ENCODE peak calls at places on chromosomes 4 and X, in ten cellular contexts. S is body of pancreas, H is testis, G is neural progenitor cell, P is pancreas, M is RWPE2, F is transverse colon, W is GM23248, T is cardiac muscle cell, Q is thoracic aorta. V is an unnamed sample.

GRCh38 chr4:107906458-107907100 is 24.8 kb upstream of the CYP2U1 start:
- DNase-seq in M (no peak), H (no peak), W (no peak), G (no peak), S (no peak), Q (no peak), P (no peak), T (no peak), F (no peak), V (no peak)

GRCh38 chr4:143337600-143338287 is 1.1 kb downstream of the GAB1 start:
- DNase-seq in P (peak), F (peak), M (no peak), S (peak), Q (no peak), T (peak), W (peak), G (peak), H (peak), V (peak)

GRCh38 chr4:27055226-27055760 is 194.7 kb downstream of the STIM2 start:
- DNase-seq in W (no peak), G (no peak), Q (no peak), M (no peak), H (no peak), S (no peak), P (no peak), T (no peak), F (no peak), V (no peak)

GRCh38 chr4:155376387-155377268 is at the start of gene MAP9:
- DNase-seq in T (peak), S (peak), Q (peak), H (peak), G (peak), M (peak), F (peak), W (peak), P (peak), V (peak)

GRCh38 chrX:111568356-111568755 is 56.9 kb downstream of the SERTM2 start:
- DNase-seq in H (peak), W (peak), P (no peak), T (peak), F (no peak), Q (no peak), S (peak), G (peak), M (no peak), V (no peak)

GRCh38 chr4:109973529-109973905 is 60.8 kb downstream of the EGF start:
- DNase-seq in G (no peak), S (no peak), P (no peak), M (no peak), H (no peak), F (no peak), T (no peak), W (no peak), Q (no peak), V (no peak)

GRCh38 chr4:10371869-10372471 is 85.3 kb downstream of the ZNF518B start:
- DNase-seq in T (no peak), M (no peak), W (peak), P (no peak), G (peak), S (no peak), H (no peak), F (no peak), Q (no peak), V (no peak)

GRCh38 chr4:53141308-53141707 is 224.6 kb downstream of the SCFD2 start:
- DNase-seq in T (no peak), F (no peak), H (no peak), G (no peak), S (no peak), P (no peak), W (peak), Q (no peak), M (no peak), V (no peak)

GRCh38 chrX:149871940-149872339 is 9.0 kb upstream of the MAGEA8 start:
- DNase-seq in F (peak), H (peak), P (no peak), W (peak), S (no peak), Q (no peak), M (no peak), T (peak), G (peak), V (no peak)

DNA sequence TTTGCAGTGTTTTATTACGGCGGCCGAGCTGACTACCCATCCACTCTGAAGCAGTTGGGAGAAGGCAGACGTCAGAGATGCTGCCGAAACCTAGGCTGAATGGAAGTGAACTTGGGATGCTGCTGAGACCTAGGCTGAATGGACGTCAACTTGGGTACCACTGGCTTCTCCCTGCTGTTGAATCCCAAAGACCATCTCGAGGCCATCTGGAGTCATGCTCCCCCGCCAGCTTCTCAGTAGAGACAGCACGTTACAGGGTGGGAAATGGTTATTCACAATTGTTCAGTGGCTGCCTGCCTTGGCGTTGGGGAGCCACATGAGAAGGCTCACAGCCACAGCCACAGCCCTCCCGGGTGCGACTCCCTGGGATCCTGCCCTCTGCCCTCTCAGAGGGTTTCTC is 40.9 kb downstream of the P2RY8 start:
- DNase-seq in H (no peak), S (no peak), F (no peak), T (no peak), P (no peak), G (no peak), M (no peak), Q (no peak), W (no peak), V (no peak)
- H3K27ac ChIP-seq in H (no peak), S (no peak), F (no peak), T (no peak), P (no peak), G (no peak), M (no peak), Q (no peak), W (no peak), V (no peak)

DNA sequence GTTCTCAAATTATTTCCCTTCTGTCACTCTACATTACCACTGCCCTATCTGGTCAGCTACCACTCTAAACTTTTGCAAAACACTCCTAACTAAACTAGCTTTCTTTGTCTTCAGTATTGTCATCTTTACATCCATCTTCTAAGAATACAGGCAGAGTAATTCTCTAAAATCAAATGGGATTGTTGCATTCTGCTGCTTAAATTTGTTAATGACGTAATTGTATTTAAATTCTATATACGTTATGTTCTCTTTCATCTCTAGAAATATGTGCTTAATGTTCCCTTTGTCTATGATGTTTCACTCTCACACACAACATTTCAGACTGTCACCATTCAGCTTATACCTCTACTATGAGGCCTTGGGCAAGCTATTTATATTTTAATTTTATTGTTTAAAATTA is 1041.1 kb upstream of the POU3F4 start:
- DNase-seq in W (no peak), S (no peak), F (no peak), P (no peak), M (no peak), Q (no peak), H (no peak), G (no peak), T (no peak), V (no peak)
- H3K27ac ChIP-seq in W (no peak), S (no peak), F (no peak), P (no peak), M (no peak), Q (no peak), H (no peak), G (no peak), T (no peak), V (no peak)

DNA sequence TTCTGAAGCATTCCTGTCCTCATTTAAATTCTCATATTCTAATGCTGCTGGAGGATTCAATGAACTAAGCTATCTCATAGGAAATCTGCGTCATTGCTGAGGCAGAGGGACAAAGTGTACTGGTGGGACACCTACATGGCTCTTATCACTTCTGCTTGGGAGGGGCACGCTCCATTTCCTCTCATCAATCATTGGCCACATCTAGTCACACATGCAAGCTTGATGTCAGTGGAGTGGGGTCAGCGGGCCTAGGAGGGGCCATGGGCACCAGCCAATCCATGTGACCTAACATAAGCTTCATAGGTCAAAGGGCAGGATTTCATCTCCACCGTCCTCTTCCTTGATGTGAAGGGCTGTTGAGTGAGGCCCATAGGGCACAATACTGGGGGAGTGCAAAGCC is 21.4 kb downstream of the BEX3 start:
- DNase-seq in Q (no peak), H (no peak), T (no peak), G (no peak), W (no peak), F (no peak), S (no peak), P (no peak), M (no peak), V (no peak)
- H3K27ac ChIP-seq in Q (no peak), H (no peak), T (no peak), G (no peak), W (peak), F (no peak), S (no peak), P (no peak), M (peak), V (no peak)

DNA sequence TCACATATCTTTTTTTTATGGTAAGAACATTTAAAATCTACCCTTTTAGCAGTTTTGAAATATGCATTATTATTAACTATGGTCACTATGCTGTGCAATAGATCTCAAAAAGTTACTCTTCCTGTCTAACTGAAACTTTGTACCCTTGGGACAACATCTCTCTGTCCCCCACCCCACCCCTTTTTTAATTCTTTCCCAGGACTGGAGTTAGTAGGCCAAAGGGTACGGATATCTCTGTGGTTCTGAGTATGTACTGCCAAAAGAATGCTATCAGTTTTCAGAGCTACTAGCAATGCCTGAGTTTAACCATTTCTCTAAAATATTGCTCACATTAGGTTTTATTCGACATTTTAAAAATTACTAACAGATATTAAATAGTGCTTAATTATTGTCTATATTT is 4.7 kb upstream of the FAM241A start:
- DNase-seq in P (no peak), M (no peak), G (no peak), Q (no peak), H (no peak), S (no peak), F (no peak), W (no peak), T (no peak), V (no peak)
- H3K27ac ChIP-seq in P (no peak), M (no peak), G (no peak), Q (no peak), H (no peak), S (no peak), F (no peak), W (no peak), T (no peak), V (no peak)

DNA sequence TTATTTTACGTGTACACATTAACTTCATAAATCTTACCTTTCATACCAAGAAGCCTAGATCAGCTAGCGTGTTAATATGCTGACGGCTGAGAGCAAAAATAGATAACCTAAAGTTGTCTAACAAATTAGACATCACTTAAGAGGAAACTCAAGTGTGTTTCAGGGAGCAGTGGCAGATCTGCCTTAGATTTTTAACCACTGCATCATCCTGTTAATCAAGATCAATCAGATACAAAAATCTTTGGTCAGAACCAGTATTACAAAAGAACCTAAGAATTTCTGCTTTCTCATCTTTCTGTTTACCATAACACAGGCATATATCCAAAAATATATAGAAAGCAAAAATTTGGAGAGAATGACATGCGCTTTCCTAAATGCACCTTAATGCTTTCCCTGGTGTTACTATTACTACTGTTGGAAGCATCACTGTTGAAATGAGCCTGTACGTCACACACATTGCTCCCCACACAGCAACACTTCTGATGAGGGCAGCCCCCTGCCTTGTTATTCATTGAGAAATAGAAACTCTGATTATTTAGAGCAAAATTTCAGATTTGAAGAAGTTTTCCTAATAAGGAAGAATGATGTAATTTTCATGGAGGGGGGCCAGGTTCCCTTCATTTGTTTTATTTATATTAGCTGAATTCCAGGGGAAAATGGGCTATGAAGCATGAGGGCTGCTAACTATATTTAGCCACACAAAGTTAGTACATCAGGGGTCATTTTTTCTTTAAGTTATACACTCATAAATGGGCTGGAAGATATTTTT is 152.3 kb downstream of the CBR4 start:
- DNase-seq in S (no peak), G (no peak), F (no peak), Q (no peak), W (no peak), M (no peak), P (no peak), T (no peak), H (no peak), V (no peak)
- H3K27ac ChIP-seq in S (no peak), G (no peak), F (peak), Q (peak), W (no peak), M (no peak), P (no peak), T (no peak), H (peak), V (no peak)

GRCh38 chr4:15665738-15666365 is 10.7 kb upstream of the FBXL5 start:
- DNase-seq in Q (no peak), T (no peak), M (no peak), F (peak), P (no peak), W (peak), G (no peak), H (no peak), S (no peak), V (no peak)

GRCh38 chr4:15672096-15672495 is 9.5 kb upstream of the FAM200B start:
- DNase-seq in W (no peak), H (no peak), M (no peak), P (no peak), T (no peak), G (no peak), F (no peak), Q (no peak), S (no peak), V (no peak)

GRCh38 chr4:15670576-15670975 is 11.1 kb upstream of the FAM200B start:
- DNase-seq in S (no peak), P (no peak), G (no peak), F (no peak), M (no peak), Q (no peak), H (no peak), T (no peak), W (no peak), V (no peak)

GRCh38 chr4:15668566-15669435 is 12.8 kb upstream of the FAM200B start:
- DNase-seq in T (no peak), W (no peak), P (no peak), G (no peak), H (no peak), M (no peak), F (no peak), S (no peak), Q (no peak), V (no peak)

DNA sequence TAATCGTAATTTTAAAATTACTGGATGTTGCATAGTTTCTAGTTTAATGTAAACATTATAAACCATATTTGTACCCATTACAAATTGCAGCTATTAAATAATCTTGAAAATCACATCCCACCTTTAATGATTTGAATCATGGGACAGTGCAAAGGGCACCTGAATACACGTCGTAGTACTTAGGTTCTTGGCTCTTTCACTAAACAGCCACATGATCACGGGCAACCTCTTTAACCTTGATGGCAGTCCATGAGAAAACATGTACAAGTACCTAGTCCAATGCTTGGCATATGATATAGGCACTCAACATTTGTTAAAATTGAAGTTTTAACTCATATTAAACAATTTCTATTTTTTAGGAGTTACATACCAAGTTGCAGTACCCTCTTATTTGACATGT is 11.8 kb upstream of the FBXL5 start:
- DNase-seq in F (no peak), T (no peak), S (no peak), W (no peak), Q (no peak), M (no peak), G (no peak), P (no peak), H (no peak), V (no peak)
- H3K27ac ChIP-seq in F (no peak), T (no peak), S (no peak), W (no peak), Q (no peak), M (peak), G (no peak), P (no peak), H (no peak), V (no peak)

GRCh38 chrX:80807606-80808159 is 2.0 kb downstream of the BRWD3 start:
- DNase-seq in H (no peak), P (no peak), Q (no peak), T (no peak), W (peak), G (no peak), M (no peak), F (no peak), S (no peak), V (no peak)
- H3K27ac ChIP-seq in H (peak), P (peak), Q (peak), T (peak), W (peak), G (no peak), M (peak), F (peak), S (peak), V (peak)

GRCh38 chr4:177204126-177204525 is 105.5 kb upstream of the NEIL3 start:
- DNase-seq in Q (no peak), P (no peak), G (no peak), H (no peak), F (no peak), W (no peak), T (no peak), S (no peak), M (no peak), V (no peak)
- H3K27ac ChIP-seq in Q (no peak), P (no peak), G (no peak), H (no peak), F (no peak), W (no peak), T (no peak), S (no peak), M (no peak), V (no peak)

GRCh38 chr4:68182382-68182820 is 52.7 kb upstream of the TMPRSS11F start:
- DNase-seq in H (peak), G (no peak), P (no peak), W (no peak), F (no peak), M (no peak), S (no peak), T (no peak), Q (no peak), V (no peak)
- H3K27ac ChIP-seq in H (no peak), G (no peak), P (no peak), W (no peak), F (no peak), M (no peak), S (no peak), T (no peak), Q (no peak), V (no peak)